ENCODE peak calls at places on chromosomes 3 and 15, in seven cellular contexts. One of them, this sample, is unnamed.

GRCh38 chr3:158313344-158313927 is 203.5 kb downstream of the RSRC1 start:
- DNase-seq in A549: peak; percentile 60
- DNase-seq in spleen: no peak
- DNase-seq in ovary: no peak
- DNase-seq in upper lobe of right lung: no peak
- DNase-seq in MM.1S: peak; percentile 70
- DNase-seq in transverse colon: no peak
- DNase-seq in this sample: no peak

GRCh38 chr3:166955549-166955948 is 424.5 kb downstream of the ZBBX start:
- DNase-seq in ovary: no peak
- DNase-seq in transverse colon: no peak
- DNase-seq in A549: no peak
- DNase-seq in upper lobe of right lung: no peak
- DNase-seq in MM.1S: no peak
- DNase-seq in spleen: peak; percentile 32
- DNase-seq in this sample: no peak

GRCh38 chr3:66463054-66463631 is 37.7 kb downstream of the LRIG1 start:
- DNase-seq in MM.1S: no peak
- DNase-seq in upper lobe of right lung: no peak
- DNase-seq in A549: peak; percentile 22
- DNase-seq in spleen: no peak
- DNase-seq in transverse colon: no peak
- DNase-seq in ovary: no peak
- DNase-seq in this sample: no peak

GRCh38 chr3:51382076-51382745 is 2.9 kb upstream of the MANF start:
- DNase-seq in transverse colon: no peak
- DNase-seq in MM.1S: no peak
- DNase-seq in spleen: no peak
- DNase-seq in A549: no peak
- DNase-seq in ovary: no peak
- DNase-seq in upper lobe of right lung: no peak
- DNase-seq in this sample: no peak

GRCh38 chr3:62211675-62212429 is 161.5 kb downstream of the FEZF2 start:
- DNase-seq in A549: no peak
- DNase-seq in spleen: no peak
- DNase-seq in MM.1S: no peak
- DNase-seq in upper lobe of right lung: no peak
- DNase-seq in ovary: no peak
- DNase-seq in transverse colon: no peak
- DNase-seq in this sample: no peak

GRCh38 chr3:120816728-120817127 is 74.2 kb downstream of the GTF2E1 start:
- DNase-seq in upper lobe of right lung: no peak
- DNase-seq in ovary: peak; percentile 79
- DNase-seq in MM.1S: no peak
- DNase-seq in spleen: no peak
- DNase-seq in A549: no peak
- DNase-seq in transverse colon: no peak
- DNase-seq in this sample: peak; percentile 88

GRCh38 chr3:102447272-102447671 is 12.5 kb downstream of the ZPLD1 start:
- DNase-seq in A549: no peak
- DNase-seq in upper lobe of right lung: no peak
- DNase-seq in transverse colon: no peak
- DNase-seq in MM.1S: no peak
- DNase-seq in spleen: no peak
- DNase-seq in ovary: no peak
- DNase-seq in this sample: no peak

GRCh38 chr3:110929811-110930210 is 141.8 kb upstream of the NECTIN3 start:
- DNase-seq in spleen: no peak
- DNase-seq in transverse colon: no peak
- DNase-seq in MM.1S: no peak
- DNase-seq in ovary: no peak
- DNase-seq in A549: no peak
- DNase-seq in upper lobe of right lung: no peak
- DNase-seq in this sample: no peak

GRCh38 chr15:67025719-67026118 is 39.7 kb upstream of the SMAD3 start:
- DNase-seq in MM.1S: no peak
- DNase-seq in spleen: no peak
- DNase-seq in upper lobe of right lung: no peak
- DNase-seq in transverse colon: peak; percentile 44
- DNase-seq in A549: peak; percentile 71
- DNase-seq in ovary: peak; percentile 55
- DNase-seq in this sample: peak; percentile 23

GRCh38 chr3:9041626-9042025 is 78.4 kb upstream of the RAD18 start:
- DNase-seq in transverse colon: no peak
- DNase-seq in ovary: no peak
- DNase-seq in spleen: no peak
- DNase-seq in upper lobe of right lung: no peak
- DNase-seq in MM.1S: no peak
- DNase-seq in A549: no peak
- DNase-seq in this sample: no peak

GRCh38 chr15:57216288-57216687 is 160.0 kb upstream of the CGNL1 start:
- DNase-seq in MM.1S: no peak
- DNase-seq in spleen: no peak
- DNase-seq in A549: peak; percentile 25
- DNase-seq in upper lobe of right lung: no peak
- DNase-seq in ovary: no peak
- DNase-seq in transverse colon: no peak
- DNase-seq in this sample: no peak

GRCh38 chr3:159733194-159733860 is 255.3 kb upstream of the IL12A start:
- DNase-seq in ovary: no peak
- DNase-seq in upper lobe of right lung: no peak
- DNase-seq in A549: peak; percentile 29
- DNase-seq in transverse colon: no peak
- DNase-seq in spleen: no peak
- DNase-seq in MM.1S: no peak
- DNase-seq in this sample: no peak

GRCh38 chr3:74643636-74644035 is 29.2 kb upstream of the CNTN3 start:
- DNase-seq in spleen: no peak
- DNase-seq in ovary: peak; percentile 80
- DNase-seq in A549: no peak
- DNase-seq in MM.1S: no peak
- DNase-seq in upper lobe of right lung: no peak
- DNase-seq in transverse colon: peak; percentile 10
- DNase-seq in this sample: peak; percentile 29

GRCh38 chr15:99029358-99029871 is 21.8 kb upstream of the PGPEP1L start:
- DNase-seq in upper lobe of right lung: no peak
- DNase-seq in spleen: no peak
- DNase-seq in A549: no peak
- DNase-seq in MM.1S: no peak
- DNase-seq in transverse colon: no peak
- DNase-seq in ovary: no peak
- DNase-seq in this sample: no peak

GRCh38 chr15:62120776-62121175 is 44.3 kb downstream of the C2CD4B start:
- DNase-seq in spleen: no peak
- DNase-seq in A549: no peak
- DNase-seq in upper lobe of right lung: no peak
- DNase-seq in MM.1S: no peak
- DNase-seq in ovary: no peak
- DNase-seq in transverse colon: no peak
- DNase-seq in this sample: no peak

GRCh38 chr3:12464181-12464580 is 20.1 kb upstream of the TSEN2 start:
- DNase-seq in spleen: no peak
- DNase-seq in transverse colon: no peak
- DNase-seq in ovary: no peak
- DNase-seq in MM.1S: no peak
- DNase-seq in upper lobe of right lung: no peak
- DNase-seq in A549: no peak
- DNase-seq in this sample: no peak

GRCh38 chr15:45384700-45385099 is 6.4 kb upstream of the GATM start:
- DNase-seq in spleen: no peak
- DNase-seq in transverse colon: no peak
- DNase-seq in upper lobe of right lung: no peak
- DNase-seq in A549: no peak
- DNase-seq in ovary: no peak
- DNase-seq in MM.1S: no peak
- DNase-seq in this sample: no peak

GRCh38 chr3:65935724-65936123 is 103.0 kb downstream of the MAGI1 start:
- DNase-seq in transverse colon: no peak
- DNase-seq in A549: no peak
- DNase-seq in MM.1S: no peak
- DNase-seq in upper lobe of right lung: no peak
- DNase-seq in spleen: no peak
- DNase-seq in ovary: no peak
- DNase-seq in this sample: no peak

GRCh38 chr15:42069496-42070275 is 24.7 kb downstream of the PLA2G4D start:
- DNase-seq in spleen: no peak
- DNase-seq in ovary: no peak
- DNase-seq in A549: no peak
- DNase-seq in MM.1S: no peak
- DNase-seq in upper lobe of right lung: no peak
- DNase-seq in transverse colon: no peak
- DNase-seq in this sample: no peak

GRCh38 chr15:40338041-40338657 is 2.6 kb downstream of the CCDC9B start:
- DNase-seq in spleen: peak; percentile 92
- DNase-seq in transverse colon: peak; percentile 81
- DNase-seq in MM.1S: peak; percentile 58
- DNase-seq in A549: peak; percentile 66
- DNase-seq in ovary: peak; percentile 74
- DNase-seq in upper lobe of right lung: peak; percentile 89
- DNase-seq in this sample: peak; percentile 74

GRCh38 chr3:53668872-53669271 is 174.5 kb downstream of the CACNA1D start:
- DNase-seq in A549: no peak
- DNase-seq in ovary: no peak
- DNase-seq in MM.1S: no peak
- DNase-seq in spleen: no peak
- DNase-seq in transverse colon: no peak
- DNase-seq in upper lobe of right lung: no peak
- DNase-seq in this sample: no peak

GRCh38 chr15:66819084-66819483 is 117.0 kb downstream of the SMAD6 start:
- DNase-seq in transverse colon: no peak
- DNase-seq in ovary: no peak
- DNase-seq in spleen: no peak
- DNase-seq in MM.1S: no peak
- DNase-seq in A549: peak; percentile 47
- DNase-seq in upper lobe of right lung: peak; percentile 68
- DNase-seq in this sample: no peak

GRCh38 chr15:63323798-63324651 is 46.6 kb downstream of the APH1B start:
- DNase-seq in transverse colon: no peak
- DNase-seq in A549: no peak
- DNase-seq in spleen: no peak
- DNase-seq in ovary: no peak
- DNase-seq in MM.1S: no peak
- DNase-seq in upper lobe of right lung: no peak
- DNase-seq in this sample: no peak

GRCh38 chr3:132205609-132206008 is 111.6 kb upstream of the ACP3 start:
- DNase-seq in spleen: no peak
- DNase-seq in A549: no peak
- DNase-seq in transverse colon: no peak
- DNase-seq in upper lobe of right lung: no peak
- DNase-seq in MM.1S: no peak
- DNase-seq in ovary: no peak
- DNase-seq in this sample: no peak

DNA sequence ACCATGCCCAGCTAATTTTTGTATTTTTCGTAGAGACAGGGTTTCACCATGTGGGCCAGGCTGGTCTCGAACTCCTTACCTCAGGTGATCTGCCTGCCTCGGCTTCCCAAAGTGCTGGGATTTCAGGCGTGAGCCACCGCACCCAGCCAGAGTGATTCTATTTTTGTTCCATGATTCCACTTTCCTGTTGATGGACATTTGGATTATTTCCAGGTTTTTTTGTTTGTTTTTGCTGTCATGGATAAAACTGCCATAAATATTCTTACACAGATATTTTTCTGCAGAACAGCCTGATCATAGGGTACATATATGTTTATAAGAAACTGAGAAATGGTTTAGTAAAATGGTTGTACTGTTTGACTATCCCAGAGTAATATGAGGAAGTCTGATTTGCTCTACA is 42.8 kb downstream of the MAP6D1 start:
- DNase-seq in upper lobe of right lung: no peak
- DNase-seq in A549: no peak
- DNase-seq in transverse colon: no peak
- DNase-seq in ovary: no peak
- DNase-seq in MM.1S: no peak
- DNase-seq in spleen: no peak
- DNase-seq in this sample: no peak
- TF ChIP-seq CTCF in upper lobe of right lung: no peak
- TF ChIP-seq CTCF in A549: no peak
- TF ChIP-seq CTCF in transverse colon: no peak
- TF ChIP-seq CTCF in ovary: no peak
- TF ChIP-seq CTCF in MM.1S: no peak
- TF ChIP-seq CTCF in spleen: no peak
- TF ChIP-seq CTCF in this sample: no peak

GRCh38 chr3:48564022-48564421 is 441 bp upstream of the UCN2 start:
- DNase-seq in upper lobe of right lung: peak; percentile 87
- DNase-seq in spleen: no peak
- DNase-seq in MM.1S: no peak
- DNase-seq in transverse colon: peak; percentile 37
- DNase-seq in ovary: no peak
- DNase-seq in A549: peak; percentile 52
- DNase-seq in this sample: no peak
- H3K27ac ChIP-seq in upper lobe of right lung: no peak overlapping the region
- H3K27ac ChIP-seq in spleen: peak overlapping the region; percentile 62
- H3K27ac ChIP-seq in MM.1S: no peak overlapping the region
- H3K27ac ChIP-seq in transverse colon: no peak overlapping the region
- H3K27ac ChIP-seq in ovary: no peak overlapping the region
- H3K27ac ChIP-seq in A549: peak overlapping the region; percentile 89
- H3K27ac ChIP-seq in this sample: no peak overlapping the region

DNA sequence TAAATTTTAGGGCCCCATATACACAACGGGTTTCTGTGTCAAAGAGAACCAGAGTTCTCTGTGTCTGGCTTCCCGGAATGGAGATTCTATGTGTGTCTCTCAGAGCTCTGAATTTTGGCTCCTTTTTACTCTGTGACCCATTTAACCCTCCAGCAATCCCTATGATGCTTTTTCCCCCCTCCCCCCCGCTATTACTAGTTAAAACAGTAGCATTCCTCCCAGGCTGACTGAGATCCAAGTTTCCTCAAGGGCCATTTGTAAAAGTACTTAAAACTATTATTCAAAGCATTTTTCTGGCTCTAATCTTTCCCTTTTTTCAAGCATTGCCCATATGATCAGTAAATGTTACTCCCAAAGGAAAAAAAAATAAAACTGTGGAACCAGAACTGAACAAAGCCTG is 6.6 kb upstream of the STAC start:
- DNase-seq in spleen: no peak
- DNase-seq in ovary: no peak
- DNase-seq in A549: no peak
- DNase-seq in MM.1S: no peak
- DNase-seq in upper lobe of right lung: no peak
- DNase-seq in transverse colon: no peak
- DNase-seq in this sample: peak; percentile 51
- TF ChIP-seq CTCF in spleen: no peak
- TF ChIP-seq CTCF in ovary: no peak
- TF ChIP-seq CTCF in A549: no peak
- TF ChIP-seq CTCF in MM.1S: no peak
- TF ChIP-seq CTCF in upper lobe of right lung: no peak
- TF ChIP-seq CTCF in transverse colon: no peak
- TF ChIP-seq CTCF in this sample: no peak

DNA sequence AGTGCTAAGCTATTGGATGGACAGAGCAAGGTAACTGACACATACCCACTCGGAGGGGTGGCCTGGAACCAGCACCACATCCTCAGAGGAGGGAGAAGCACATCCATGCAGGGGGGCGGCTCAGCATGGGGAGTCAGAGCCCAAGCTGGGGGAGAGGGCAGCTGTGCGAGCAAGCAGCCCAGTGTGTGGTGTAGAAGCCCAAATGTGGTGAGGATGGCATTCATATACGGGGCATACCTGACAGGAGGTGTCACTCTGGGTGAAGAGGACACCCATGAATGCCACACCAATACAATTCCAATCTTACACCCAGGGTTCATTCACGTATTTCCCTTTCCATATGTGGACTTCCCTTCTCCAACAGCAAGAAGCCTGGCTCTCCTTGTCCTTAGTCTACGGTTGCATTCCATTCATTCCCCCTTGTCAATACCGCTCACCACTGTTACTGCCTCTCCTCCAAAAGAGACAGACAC is 58.7 kb upstream of the ACAN start:
- DNase-seq in transverse colon: no peak
- DNase-seq in upper lobe of right lung: no peak
- DNase-seq in spleen: no peak
- DNase-seq in MM.1S: no peak
- DNase-seq in ovary: no peak
- DNase-seq in A549: no peak
- DNase-seq in this sample: no peak
- H3K27ac ChIP-seq in transverse colon: no peak overlapping the region
- H3K27ac ChIP-seq in upper lobe of right lung: no peak overlapping the region
- H3K27ac ChIP-seq in spleen: no peak overlapping the region
- H3K27ac ChIP-seq in MM.1S: no peak overlapping the region
- H3K27ac ChIP-seq in ovary: no peak overlapping the region
- H3K27ac ChIP-seq in A549: no peak overlapping the region
- H3K27ac ChIP-seq in this sample: no peak overlapping the region

This sample was measured in thyroid gland.